ENCODE peak calls at places on chromosomes 13 and 19, in nine cellular contexts. One of them, this sample, is unnamed.

GRCh38 chr13:89865331-89865833 is 1482.1 kb upstream of the MIR17HG start:
- DNase-seq in HCT116: no peak
- DNase-seq in GM12891: no peak
- DNase-seq in heart left ventricle: no peak
- DNase-seq in breast epithelium: no peak
- DNase-seq in lower leg skin: no peak
- DNase-seq in Peyer's patch: no peak
- DNase-seq in uterus: no peak
- DNase-seq in sigmoid colon: no peak
- DNase-seq in this sample: no peak

GRCh38 chr19:29086182-29086581 is 126.8 kb downstream of the UQCRFS1 start:
- DNase-seq in HCT116: no peak
- DNase-seq in GM12891: no peak
- DNase-seq in heart left ventricle: no peak
- DNase-seq in breast epithelium: no peak
- DNase-seq in lower leg skin: no peak
- DNase-seq in Peyer's patch: no peak
- DNase-seq in uterus: no peak
- DNase-seq in sigmoid colon: no peak
- DNase-seq in this sample: no peak

GRCh38 chr13:66139701-66140100 is 1090.4 kb downstream of the PCDH9 start:
- DNase-seq in HCT116: no peak
- DNase-seq in GM12891: no peak
- DNase-seq in heart left ventricle: no peak
- DNase-seq in breast epithelium: no peak
- DNase-seq in lower leg skin: no peak
- DNase-seq in Peyer's patch: no peak
- DNase-seq in uterus: no peak
- DNase-seq in sigmoid colon: no peak
- DNase-seq in this sample: no peak

GRCh38 chr13:98324105-98324504 is 147.0 kb upstream of the RNF113B start:
- DNase-seq in HCT116: no peak
- DNase-seq in GM12891: no peak
- DNase-seq in heart left ventricle: no peak
- DNase-seq in breast epithelium: no peak
- DNase-seq in lower leg skin: peak; percentile 39
- DNase-seq in Peyer's patch: no peak
- DNase-seq in uterus: no peak
- DNase-seq in sigmoid colon: no peak
- DNase-seq in this sample: no peak

GRCh38 chr19:1855828-1856255 is 7.5 kb downstream of the KLF16 start:
- DNase-seq in HCT116: no peak
- DNase-seq in GM12891: no peak
- DNase-seq in heart left ventricle: peak; percentile 42
- DNase-seq in breast epithelium: no peak
- DNase-seq in lower leg skin: no peak
- DNase-seq in Peyer's patch: no peak
- DNase-seq in uterus: no peak
- DNase-seq in sigmoid colon: no peak
- DNase-seq in this sample: no peak

GRCh38 chr13:22793598-22794134 is 387.1 kb upstream of the SGCG start:
- DNase-seq in HCT116: peak; percentile 84
- DNase-seq in GM12891: no peak
- DNase-seq in heart left ventricle: no peak
- DNase-seq in breast epithelium: no peak
- DNase-seq in lower leg skin: no peak
- DNase-seq in Peyer's patch: no peak
- DNase-seq in uterus: no peak
- DNase-seq in sigmoid colon: no peak
- DNase-seq in this sample: no peak

GRCh38 chr19:21264891-21265290 is 64.3 kb downstream of the ZNF708 start:
- DNase-seq in HCT116: no peak
- DNase-seq in GM12891: no peak
- DNase-seq in heart left ventricle: no peak
- DNase-seq in breast epithelium: no peak
- DNase-seq in lower leg skin: no peak
- DNase-seq in Peyer's patch: no peak
- DNase-seq in uterus: no peak
- DNase-seq in sigmoid colon: no peak
- DNase-seq in this sample: no peak

GRCh38 chr13:33032037-33032625 is 15.9 kb downstream of the KL start:
- DNase-seq in HCT116: no peak
- DNase-seq in GM12891: no peak
- DNase-seq in heart left ventricle: peak; percentile 47
- DNase-seq in breast epithelium: no peak
- DNase-seq in lower leg skin: no peak
- DNase-seq in Peyer's patch: no peak
- DNase-seq in uterus: no peak
- DNase-seq in sigmoid colon: no peak
- DNase-seq in this sample: no peak

GRCh38 chr19:35276706-35277281 is 5.5 kb upstream of the HAMP start:
- DNase-seq in HCT116: no peak
- DNase-seq in GM12891: no peak
- DNase-seq in heart left ventricle: no peak
- DNase-seq in breast epithelium: no peak
- DNase-seq in lower leg skin: no peak
- DNase-seq in Peyer's patch: no peak
- DNase-seq in uterus: no peak
- DNase-seq in sigmoid colon: no peak
- DNase-seq in this sample: no peak

GRCh38 chr19:35278578-35279284 is 3.6 kb upstream of the HAMP start:
- DNase-seq in HCT116: no peak
- DNase-seq in GM12891: no peak
- DNase-seq in heart left ventricle: no peak
- DNase-seq in breast epithelium: no peak
- DNase-seq in lower leg skin: no peak
- DNase-seq in Peyer's patch: no peak
- DNase-seq in uterus: no peak
- DNase-seq in sigmoid colon: no peak
- DNase-seq in this sample: no peak

GRCh38 chr19:35279374-35279773 is 3.0 kb upstream of the HAMP start:
- DNase-seq in HCT116: no peak
- DNase-seq in GM12891: no peak
- DNase-seq in heart left ventricle: no peak
- DNase-seq in breast epithelium: no peak
- DNase-seq in lower leg skin: no peak
- DNase-seq in Peyer's patch: no peak
- DNase-seq in uterus: no peak
- DNase-seq in sigmoid colon: no peak
- DNase-seq in this sample: no peak

GRCh38 chr19:35281303-35281702 is 1.0 kb upstream of the HAMP start:
- DNase-seq in HCT116: no peak
- DNase-seq in GM12891: no peak
- DNase-seq in heart left ventricle: no peak
- DNase-seq in breast epithelium: no peak
- DNase-seq in lower leg skin: no peak
- DNase-seq in Peyer's patch: no peak
- DNase-seq in uterus: no peak
- DNase-seq in sigmoid colon: no peak
- DNase-seq in this sample: no peak

GRCh38 chr19:35279985-35280821 is 2.1 kb upstream of the HAMP start:
- DNase-seq in HCT116: no peak
- DNase-seq in GM12891: no peak
- DNase-seq in heart left ventricle: no peak
- DNase-seq in breast epithelium: no peak
- DNase-seq in lower leg skin: no peak
- DNase-seq in Peyer's patch: no peak
- DNase-seq in uterus: no peak
- DNase-seq in sigmoid colon: no peak
- DNase-seq in this sample: no peak
- TF ChIP-seq POLR2A in HCT116: no peak
- TF ChIP-seq POLR2A in GM12891: no peak
- TF ChIP-seq POLR2A in heart left ventricle: no peak
- TF ChIP-seq POLR2A in breast epithelium: no peak
- TF ChIP-seq POLR2A in lower leg skin: no peak
- TF ChIP-seq POLR2A in Peyer's patch: no peak
- TF ChIP-seq POLR2A in uterus: no peak
- TF ChIP-seq POLR2A in sigmoid colon: no peak
- TF ChIP-seq POLR2A in this sample: no peak

DNA sequence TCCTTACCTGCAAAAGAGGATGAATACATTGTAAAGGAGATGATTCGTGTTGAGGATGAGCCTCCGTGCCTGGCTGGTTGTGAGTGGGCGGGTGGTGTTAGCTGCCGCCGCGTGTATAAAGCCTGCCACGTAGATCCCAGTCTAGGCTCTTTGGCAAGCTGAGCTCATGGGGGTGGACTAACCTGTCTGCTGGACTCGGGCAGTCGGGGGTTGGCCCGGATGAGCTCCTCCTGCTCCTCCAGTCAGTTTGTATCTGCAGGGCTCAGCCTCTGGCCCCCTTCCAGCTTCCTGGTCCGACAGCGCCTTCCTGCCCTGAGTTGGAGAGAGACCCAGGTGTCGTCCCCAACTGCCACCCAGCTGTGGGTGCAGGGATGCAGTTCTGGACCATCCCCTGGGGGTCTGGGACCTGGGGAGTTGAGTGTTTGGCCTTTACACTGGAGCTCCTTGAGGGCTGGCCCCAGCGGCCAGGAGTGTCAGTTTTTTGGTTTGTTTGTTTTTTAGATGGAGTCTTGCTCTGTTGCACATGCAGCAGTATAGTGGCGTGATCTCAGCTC is 20.9 kb downstream of the TECR start:
- DNase-seq in HCT116: no peak
- DNase-seq in GM12891: no peak
- DNase-seq in heart left ventricle: no peak
- DNase-seq in breast epithelium: peak; percentile 91
- DNase-seq in lower leg skin: no peak
- DNase-seq in Peyer's patch: peak; percentile 80
- DNase-seq in uterus: no peak
- DNase-seq in sigmoid colon: no peak
- DNase-seq in this sample: no peak
- TF ChIP-seq POLR2A in HCT116: no peak
- TF ChIP-seq POLR2A in GM12891: no peak
- TF ChIP-seq POLR2A in heart left ventricle: no peak
- TF ChIP-seq POLR2A in breast epithelium: no peak
- TF ChIP-seq POLR2A in lower leg skin: no peak
- TF ChIP-seq POLR2A in Peyer's patch: no peak
- TF ChIP-seq POLR2A in uterus: no peak
- TF ChIP-seq POLR2A in sigmoid colon: no peak
- TF ChIP-seq POLR2A in this sample: no peak

DNA sequence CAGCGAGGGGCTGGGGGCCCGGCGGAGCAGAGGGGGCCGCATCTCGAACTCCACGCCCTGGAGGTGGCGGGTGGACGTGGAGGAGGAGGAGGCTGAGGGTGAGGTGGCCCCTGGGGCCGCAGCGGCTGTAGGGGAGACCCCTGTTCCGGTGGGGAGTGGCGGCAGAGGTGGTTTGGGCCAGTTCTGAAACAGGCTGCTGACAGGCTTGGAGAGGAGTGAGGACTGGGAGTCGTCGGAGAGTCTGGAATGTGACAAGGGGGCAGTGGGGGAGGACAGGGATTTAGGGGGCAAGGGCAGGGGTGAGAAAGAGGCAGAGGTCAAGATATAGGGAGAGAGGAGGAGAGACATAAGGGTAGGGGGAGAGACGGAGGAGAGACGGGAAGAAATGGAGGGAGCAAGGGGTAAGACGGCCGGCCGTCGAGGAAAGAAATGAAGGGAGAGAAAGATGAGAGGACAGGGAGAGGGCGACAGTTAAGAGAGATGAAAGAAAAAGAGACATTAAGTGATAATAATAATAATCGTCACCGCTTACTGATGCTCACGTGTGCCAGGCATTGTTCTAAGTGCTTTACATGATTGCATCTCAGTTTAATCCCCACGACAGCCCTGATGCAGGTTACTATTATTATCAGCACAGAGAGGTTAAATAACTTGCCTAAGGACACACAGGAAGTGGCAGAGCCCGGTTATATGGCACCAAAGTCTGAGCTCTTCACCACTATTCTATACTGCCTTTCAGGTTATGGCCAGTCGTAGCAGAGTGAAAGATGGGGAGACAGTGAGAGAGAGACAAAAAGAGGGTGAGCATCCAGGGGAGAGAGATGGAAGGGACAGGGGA is 13.4 kb downstream of the C19orf81 start:
- DNase-seq in HCT116: no peak
- DNase-seq in GM12891: no peak
- DNase-seq in heart left ventricle: no peak
- DNase-seq in breast epithelium: no peak
- DNase-seq in lower leg skin: no peak
- DNase-seq in Peyer's patch: no peak
- DNase-seq in uterus: no peak
- DNase-seq in sigmoid colon: no peak
- DNase-seq in this sample: no peak
- TF ChIP-seq POLR2A in HCT116: no peak
- TF ChIP-seq POLR2A in GM12891: no peak
- TF ChIP-seq POLR2A in heart left ventricle: no peak
- TF ChIP-seq POLR2A in breast epithelium: no peak
- TF ChIP-seq POLR2A in lower leg skin: no peak
- TF ChIP-seq POLR2A in Peyer's patch: no peak
- TF ChIP-seq POLR2A in uterus: no peak
- TF ChIP-seq POLR2A in sigmoid colon: no peak
- TF ChIP-seq POLR2A in this sample: no peak

GRCh38 chr19:49883094-49883493 is 5.6 kb downstream of the TBC1D17 start:
- DNase-seq in HCT116: no peak
- DNase-seq in GM12891: no peak
- DNase-seq in heart left ventricle: no peak
- DNase-seq in breast epithelium: no peak
- DNase-seq in lower leg skin: no peak
- DNase-seq in Peyer's patch: no peak
- DNase-seq in uterus: no peak
- DNase-seq in sigmoid colon: no peak
- DNase-seq in this sample: no peak

GRCh38 chr19:49880162-49880869 is 2.8 kb downstream of the TBC1D17 start:
- DNase-seq in HCT116: no peak
- DNase-seq in GM12891: no peak
- DNase-seq in heart left ventricle: no peak
- DNase-seq in breast epithelium: no peak
- DNase-seq in lower leg skin: no peak
- DNase-seq in Peyer's patch: no peak
- DNase-seq in uterus: peak; percentile 19
- DNase-seq in sigmoid colon: no peak
- DNase-seq in this sample: no peak

GRCh38 chr19:49882643-49883042 is 5.1 kb downstream of the TBC1D17 start:
- DNase-seq in HCT116: no peak
- DNase-seq in GM12891: no peak
- DNase-seq in heart left ventricle: no peak
- DNase-seq in breast epithelium: no peak
- DNase-seq in lower leg skin: no peak
- DNase-seq in Peyer's patch: no peak
- DNase-seq in uterus: peak; percentile 15
- DNase-seq in sigmoid colon: no peak
- DNase-seq in this sample: no peak

GRCh38 chr19:49881186-49881585 is 3.7 kb downstream of the TBC1D17 start:
- DNase-seq in HCT116: no peak
- DNase-seq in GM12891: no peak
- DNase-seq in heart left ventricle: no peak
- DNase-seq in breast epithelium: no peak
- DNase-seq in lower leg skin: no peak
- DNase-seq in Peyer's patch: no peak
- DNase-seq in uterus: peak; percentile 17
- DNase-seq in sigmoid colon: no peak
- DNase-seq in this sample: no peak

DNA sequence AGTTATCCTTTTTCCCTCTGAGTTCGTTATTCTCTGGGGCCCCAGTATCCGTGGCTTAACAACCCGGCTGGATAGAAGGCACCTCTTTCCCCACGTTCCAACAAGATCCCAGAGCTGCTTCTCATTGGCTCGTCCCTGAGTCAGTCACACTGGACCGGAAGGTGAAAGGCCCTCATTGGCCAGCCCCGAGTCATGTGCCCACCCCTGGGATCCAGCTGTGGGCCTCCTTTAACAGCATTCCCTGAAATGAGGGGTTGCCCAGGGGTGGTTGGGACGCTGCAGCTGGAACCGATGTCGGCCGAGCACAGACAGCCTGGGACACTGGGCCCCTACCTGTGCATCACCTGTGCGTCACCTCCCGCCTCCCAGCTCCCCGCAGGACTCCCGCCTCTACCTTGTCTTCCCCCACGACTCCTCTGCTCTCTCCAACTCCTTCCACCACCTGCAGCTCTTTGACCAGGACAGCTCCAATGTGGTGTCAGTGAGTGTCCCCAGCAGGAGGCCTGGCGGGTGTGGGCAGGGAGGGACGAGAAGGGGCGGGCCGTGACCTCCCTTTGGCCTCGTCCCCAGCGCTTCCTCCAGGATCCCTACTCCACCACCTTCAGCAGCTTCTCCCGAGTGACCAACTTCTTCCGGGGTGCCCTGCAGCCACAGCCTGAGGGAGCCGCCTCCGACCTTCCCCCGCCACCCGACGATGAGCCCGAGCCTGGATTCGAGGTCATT is 4.3 kb downstream of the TBC1D17 start:
- DNase-seq in HCT116: no peak
- DNase-seq in GM12891: no peak
- DNase-seq in heart left ventricle: no peak
- DNase-seq in breast epithelium: no peak
- DNase-seq in lower leg skin: no peak
- DNase-seq in Peyer's patch: no peak
- DNase-seq in uterus: peak; percentile 14
- DNase-seq in sigmoid colon: no peak
- DNase-seq in this sample: no peak
- TF ChIP-seq POLR2A in HCT116: no peak
- TF ChIP-seq POLR2A in GM12891: no peak
- TF ChIP-seq POLR2A in heart left ventricle: no peak
- TF ChIP-seq POLR2A in breast epithelium: no peak
- TF ChIP-seq POLR2A in lower leg skin: no peak
- TF ChIP-seq POLR2A in Peyer's patch: no peak
- TF ChIP-seq POLR2A in uterus: no peak
- TF ChIP-seq POLR2A in sigmoid colon: no peak
- TF ChIP-seq POLR2A in this sample: no peak